ENCODE peak calls at places on chromosomes 4 and X, in four cellular contexts. L is GM12878, I is HepG2, A is H1. N is an unnamed sample.
A peak's percentile ranks its signal among the peaks of the same experiment; 100 is the strongest.

GRCh38 chrX:49309401-49309981 is 6.0 kb downstream of the GAGE10 start:
- DNase-seq in L (no peak), I (no peak), A (no peak), N (no peak)

GRCh38 chr4:42570221-42570620 is 86.7 kb downstream of the ATP8A1 start:
- DNase-seq in L (no peak), I (no peak), A (no peak), N (no peak)

GRCh38 chrX:147875866-147876596 is 35.7 kb upstream of the FMR1 start:
- DNase-seq in I (peak; percentile 85), A (no peak), L (peak; percentile 64), N (no peak)

GRCh38 chr4:119646347-119647071 is 17.9 kb upstream of the PDE5A start:
- DNase-seq in A (no peak), L (no peak), I (no peak), N (no peak)

GRCh38 chrX:41412261-41413167 is 34.6 kb upstream of the NYX start:
- DNase-seq in A (no peak), L (no peak), I (peak; percentile 39), N (no peak)

GRCh38 chrX:15567886-15568616 is 32.7 kb downstream of the ACE2 start:
- DNase-seq in A (no peak), L (no peak), I (peak; percentile 23), N (no peak)

GRCh38 chrX:40389555-40389954 is 191.2 kb upstream of the ATP6AP2 start:
- DNase-seq in I (no peak), A (no peak), L (no peak), N (no peak)

GRCh38 chrX:14039344-14039743 is 9.7 kb upstream of the GEMIN8 start:
- DNase-seq in I (peak; percentile 28), A (no peak), L (no peak), N (peak; percentile 49)

GRCh38 chr4:29711226-29711625 is 1008.9 kb upstream of the PCDH7 start:
- DNase-seq in L (no peak), I (no peak), A (no peak), N (no peak)

GRCh38 chr4:179307297-179308136 is 1865.3 kb upstream of the AGA start:
- DNase-seq in L (peak; percentile 1), I (peak; percentile 24), A (peak; percentile 85), N (peak; percentile 34)

GRCh38 chr4:31156221-31156620 is 436.1 kb downstream of the PCDH7 start:
- DNase-seq in A (no peak), I (no peak), L (no peak), N (no peak)

GRCh38 chr4:7342223-7342576 is 92.5 kb downstream of the PSAPL1 start:
- DNase-seq in A (no peak), I (no peak), L (no peak), N (no peak)

GRCh38 chrX:2577844-2578444 is 77.2 kb upstream of the DHRSX start:
- DNase-seq in I (no peak), A (no peak), L (no peak), N (no peak)

GRCh38 chr4:164779811-164780216 is 25.9 kb downstream of the SMIM31 start:
- DNase-seq in A (peak; percentile 64), L (peak; percentile 30), I (peak; percentile 13), N (peak; percentile 42)

GRCh38 chr4:142817442-142817841 is 28.7 kb downstream of the INPP4B start:
- DNase-seq in L (no peak), A (no peak), I (no peak), N (no peak)

GRCh38 chr4:177118596-177118995 is 191.1 kb upstream of the NEIL3 start:
- DNase-seq in A (no peak), L (no peak), I (no peak), N (peak; percentile 1)
- H3K27ac ChIP-seq in A (no peak overlapping the region), L (no peak overlapping the region), I (no peak overlapping the region), N (peak overlapping the region; percentile 51)

GRCh38 chr4:68951806-68952585 is 392 bp upstream of the UGT2A3 start:
- DNase-seq in A (no peak), I (peak; percentile 39), L (no peak), N (no peak)

GRCh38 chr4:68948985-68949384 is 2.6 kb downstream of the UGT2A3 start:
- DNase-seq in I (peak; percentile 14), A (no peak), L (no peak), N (no peak)

GRCh38 chr4:68951078-68951805 is at the start of gene UGT2A3:
- DNase-seq in L (peak; percentile 23), A (no peak), I (peak; percentile 99), N (no peak)

GRCh38 chr4:68948044-68948743 is 3.4 kb downstream of the UGT2A3 start:
- DNase-seq in L (no peak), I (peak; percentile 65), A (no peak), N (no peak)

DNA sequence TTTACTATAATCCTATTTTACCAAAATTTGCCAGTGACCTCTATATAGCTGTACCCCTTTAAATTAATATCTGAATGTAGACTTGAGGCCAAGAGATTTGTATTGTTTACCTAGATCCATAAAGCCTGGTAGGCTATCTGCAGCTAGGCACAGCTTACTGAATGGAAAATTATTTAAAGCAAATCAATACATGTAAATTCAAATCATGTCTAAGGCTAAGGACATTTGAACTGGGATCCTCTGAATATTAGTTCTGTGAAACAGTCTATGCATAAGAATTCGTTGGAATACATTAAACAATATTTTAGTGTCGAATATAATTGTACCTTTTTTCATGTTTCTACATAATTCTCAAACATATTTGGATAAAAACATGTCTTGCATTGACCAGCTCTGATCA is 1.6 kb downstream of the UGT2A3 start:
- DNase-seq in A (no peak), L (no peak), I (no peak), N (no peak)
- H3K4me3 ChIP-seq in A (no peak overlapping the region), L (no peak overlapping the region), I (peak overlapping the region; percentile 93), N (no peak overlapping the region)

GRCh38 chrX:30864383-30864785 is 24.7 kb downstream of the TAB3 start:
- DNase-seq in L (no peak), A (no peak), I (peak; percentile 2), N (no peak)
- TF ChIP-seq TCF12 in L (no peak), A (no peak), I (no peak), N (no peak)

DNA sequence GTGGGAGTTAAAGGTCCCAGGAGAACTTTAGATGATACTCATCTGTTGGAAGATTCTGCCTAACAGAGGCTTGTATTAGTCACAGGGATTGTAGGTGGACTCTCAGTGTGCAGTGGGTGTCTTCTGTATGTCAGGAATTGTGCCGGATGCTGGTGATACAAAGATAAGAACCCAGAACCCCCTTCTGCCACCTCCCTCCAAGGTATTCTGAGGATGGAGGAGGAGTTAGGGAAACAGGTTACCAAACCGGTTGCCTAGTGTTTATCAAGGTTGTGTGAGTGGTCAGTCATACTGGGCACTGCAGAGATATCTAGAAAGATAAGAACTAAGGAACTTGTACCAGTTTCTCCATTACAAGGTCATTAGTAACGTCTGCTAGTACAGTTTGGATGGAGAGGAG is 61.6 kb downstream of the PTTG2 start:
- DNase-seq in I (no peak), A (no peak), L (no peak), N (no peak)
- H3K27ac ChIP-seq in I (no peak overlapping the region), A (no peak overlapping the region), L (no peak overlapping the region), N (no peak overlapping the region)

GRCh38 chrX:11766487-11766886 is 8.4 kb downstream of the MSL3 start:
- DNase-seq in I (no peak), L (no peak), A (no peak), N (no peak)

GRCh38 chrX:11764602-11765067 is 6.6 kb downstream of the MSL3 start:
- DNase-seq in A (no peak), L (no peak), I (no peak), N (no peak)

GRCh38 chrX:11768039-11768438 is 10.0 kb downstream of the MSL3 start:
- DNase-seq in A (no peak), I (no peak), L (no peak), N (no peak)

GRCh38 chrX:11760958-11761357 is 2.9 kb downstream of the MSL3 start:
- DNase-seq in I (no peak), A (no peak), L (no peak), N (no peak)

DNA sequence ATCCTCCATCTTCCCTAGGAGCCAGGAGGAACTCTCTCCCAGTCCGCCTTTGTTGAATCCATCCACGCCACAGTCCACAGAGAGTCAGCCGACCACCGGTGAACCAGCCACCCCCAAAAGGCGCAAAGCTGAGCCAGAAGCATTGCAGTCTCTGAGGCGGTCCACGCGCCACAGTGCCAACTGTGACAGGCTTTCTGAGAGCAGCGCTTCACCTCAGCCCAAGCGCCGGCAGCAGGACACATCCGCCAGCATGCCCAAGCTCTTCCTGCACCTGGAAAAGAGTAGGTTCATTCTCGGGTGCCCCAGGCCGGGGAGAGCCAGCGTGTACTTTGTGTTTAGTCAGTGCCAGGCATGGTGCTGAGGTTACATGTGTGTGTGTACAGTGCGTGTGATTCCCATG is 7.4 kb downstream of the MSL3 start:
- DNase-seq in L (no peak), I (no peak), A (no peak), N (no peak)
- H3K4me3 ChIP-seq in L (no peak overlapping the region), I (no peak overlapping the region), A (no peak overlapping the region), N (no peak overlapping the region)

N was measured in SK-N-SH.